ENCODE peak calls at places on chromosomes 6 and 20, in six cellular contexts. One of them, this sample, is unnamed.

GRCh38 chr6:169520104-169520503 is 181.7 kb downstream of the WDR27 start:
- DNase-seq in suprapubic skin: no peak
- DNase-seq in cardiac muscle cell: no peak
- DNase-seq in RWPE1: no peak
- DNase-seq in lung: no peak
- DNase-seq in GM20000: no peak
- DNase-seq in this sample: no peak

GRCh38 chr20:50580016-50580747 is 70.0 kb downstream of the PTPN1 start:
- DNase-seq in suprapubic skin: peak; percentile 72
- DNase-seq in GM20000: peak; percentile 75
- DNase-seq in RWPE1: peak; percentile 82
- DNase-seq in cardiac muscle cell: peak; percentile 65
- DNase-seq in lung: peak; percentile 59
- DNase-seq in this sample: no peak

GRCh38 chr20:57265649-57266250 is 691 bp downstream of the BMP7 start:
- DNase-seq in RWPE1: no peak
- DNase-seq in GM20000: peak; percentile 47
- DNase-seq in suprapubic skin: peak; percentile 67
- DNase-seq in lung: no peak
- DNase-seq in cardiac muscle cell: no peak
- DNase-seq in this sample: no peak

GRCh38 chr20:1307571-1307971 is 21.4 kb downstream of the SDCBP2 start:
- DNase-seq in suprapubic skin: no peak
- DNase-seq in cardiac muscle cell: no peak
- DNase-seq in lung: no peak
- DNase-seq in RWPE1: no peak
- DNase-seq in GM20000: no peak
- DNase-seq in this sample: no peak

GRCh38 chr6:2947424-2947823 is 23.9 kb downstream of the SERPINB6 start:
- DNase-seq in suprapubic skin: no peak
- DNase-seq in cardiac muscle cell: no peak
- DNase-seq in lung: peak; percentile 14
- DNase-seq in GM20000: no peak
- DNase-seq in RWPE1: no peak
- DNase-seq in this sample: no peak

GRCh38 chr20:51750037-51750769 is 18.0 kb downstream of the ATP9A start:
- DNase-seq in cardiac muscle cell: no peak
- DNase-seq in RWPE1: peak; percentile 99
- DNase-seq in suprapubic skin: peak; percentile 84
- DNase-seq in lung: peak; percentile 77
- DNase-seq in GM20000: no peak
- DNase-seq in this sample: no peak

GRCh38 chr6:111238464-111239119 is 151.3 kb downstream of the SLC16A10 start:
- DNase-seq in RWPE1: peak; percentile 35
- DNase-seq in suprapubic skin: no peak
- DNase-seq in GM20000: no peak
- DNase-seq in lung: no peak
- DNase-seq in cardiac muscle cell: no peak
- DNase-seq in this sample: peak; percentile 90

GRCh38 chr6:75526502-75527127 is 33.0 kb upstream of the FILIP1 start:
- DNase-seq in lung: peak; percentile 61
- DNase-seq in cardiac muscle cell: peak; percentile 77
- DNase-seq in GM20000: peak; percentile 47
- DNase-seq in suprapubic skin: no peak
- DNase-seq in RWPE1: peak; percentile 52
- DNase-seq in this sample: peak; percentile 47

GRCh38 chr20:2804921-2805681 is 4.7 kb upstream of the CPXM1 start:
- DNase-seq in GM20000: no peak
- DNase-seq in suprapubic skin: no peak
- DNase-seq in lung: no peak
- DNase-seq in RWPE1: no peak
- DNase-seq in cardiac muscle cell: no peak
- DNase-seq in this sample: no peak

GRCh38 chr6:20954325-20954724 is 420.1 kb downstream of the CDKAL1 start:
- DNase-seq in GM20000: no peak
- DNase-seq in lung: no peak
- DNase-seq in suprapubic skin: no peak
- DNase-seq in cardiac muscle cell: no peak
- DNase-seq in RWPE1: no peak
- DNase-seq in this sample: no peak

GRCh38 chr6:4941782-4942672 is 61.8 kb downstream of the RPP40 start:
- DNase-seq in suprapubic skin: no peak
- DNase-seq in cardiac muscle cell: no peak
- DNase-seq in RWPE1: peak; percentile 93
- DNase-seq in lung: peak; percentile 46
- DNase-seq in GM20000: peak; percentile 59
- DNase-seq in this sample: peak; percentile 66

GRCh38 chr20:14687317-14687716 is 349.9 kb upstream of the FLRT3 start:
- DNase-seq in RWPE1: peak; percentile 46
- DNase-seq in cardiac muscle cell: no peak
- DNase-seq in GM20000: no peak
- DNase-seq in lung: no peak
- DNase-seq in suprapubic skin: no peak
- DNase-seq in this sample: no peak

GRCh38 chr6:83065511-83066192 is at the start of gene UBE3D:
- DNase-seq in GM20000: peak; percentile 90
- DNase-seq in lung: peak; percentile 89
- DNase-seq in cardiac muscle cell: peak; percentile 95
- DNase-seq in suprapubic skin: peak; percentile 94
- DNase-seq in RWPE1: peak; percentile 84
- DNase-seq in this sample: peak; percentile 85

GRCh38 chr6:11700118-11700718 is 78.4 kb downstream of the ADTRP start:
- DNase-seq in GM20000: peak; percentile 49
- DNase-seq in RWPE1: peak; percentile 52
- DNase-seq in cardiac muscle cell: peak; percentile 61
- DNase-seq in lung: no peak
- DNase-seq in suprapubic skin: no peak
- DNase-seq in this sample: no peak

GRCh38 chr6:31822038-31822821 is 5.3 kb upstream of the HSPA1B start:
- DNase-seq in RWPE1: peak; percentile 59
- DNase-seq in GM20000: peak; percentile 70
- DNase-seq in cardiac muscle cell: peak; percentile 65
- DNase-seq in lung: peak; percentile 85
- DNase-seq in suprapubic skin: peak; percentile 93
- DNase-seq in this sample: peak; percentile 81

GRCh38 chr20:62063981-62064787 is 1.5 kb downstream of the TAF4 start:
- DNase-seq in cardiac muscle cell: peak; percentile 56
- DNase-seq in suprapubic skin: peak; percentile 69
- DNase-seq in RWPE1: peak; percentile 55
- DNase-seq in lung: no peak
- DNase-seq in GM20000: no peak
- DNase-seq in this sample: no peak

GRCh38 chr6:26250806-26251075 is 114.3 kb upstream of the BTN3A2 start:
- DNase-seq in RWPE1: no peak
- DNase-seq in lung: no peak
- DNase-seq in suprapubic skin: no peak
- DNase-seq in cardiac muscle cell: peak; percentile 66
- DNase-seq in GM20000: no peak
- DNase-seq in this sample: no peak

GRCh38 chr6:154932562-154933027 is 62.5 kb upstream of the TIAM2 start:
- DNase-seq in GM20000: no peak
- DNase-seq in RWPE1: peak; percentile 52
- DNase-seq in cardiac muscle cell: no peak
- DNase-seq in suprapubic skin: no peak
- DNase-seq in lung: no peak
- DNase-seq in this sample: no peak

GRCh38 chr6:116139917-116140316 is 14.0 kb upstream of the COL10A1 start:
- DNase-seq in GM20000: no peak
- DNase-seq in suprapubic skin: no peak
- DNase-seq in lung: peak; percentile 42
- DNase-seq in cardiac muscle cell: peak; percentile 15
- DNase-seq in RWPE1: no peak
- DNase-seq in this sample: no peak

GRCh38 chr6:155001482-155001881 is 6.4 kb downstream of the TIAM2 start:
- DNase-seq in GM20000: no peak
- DNase-seq in cardiac muscle cell: no peak
- DNase-seq in suprapubic skin: no peak
- DNase-seq in lung: no peak
- DNase-seq in RWPE1: no peak
- DNase-seq in this sample: no peak

GRCh38 chr6:116382587-116382986 is 11.8 kb downstream of the DSE start:
- DNase-seq in GM20000: no peak
- DNase-seq in cardiac muscle cell: no peak
- DNase-seq in suprapubic skin: no peak
- DNase-seq in RWPE1: no peak
- DNase-seq in lung: no peak
- DNase-seq in this sample: no peak

GRCh38 chr6:38640216-38640909 is 634 bp upstream of the BTBD9 start:
- DNase-seq in lung: no peak
- DNase-seq in GM20000: no peak
- DNase-seq in RWPE1: no peak
- DNase-seq in suprapubic skin: peak; percentile 58
- DNase-seq in cardiac muscle cell: no peak
- DNase-seq in this sample: no peak

GRCh38 chr6:163825033-163825432 is 410.5 kb downstream of the QKI start:
- DNase-seq in GM20000: no peak
- DNase-seq in cardiac muscle cell: no peak
- DNase-seq in lung: no peak
- DNase-seq in RWPE1: peak; percentile 41
- DNase-seq in suprapubic skin: no peak
- DNase-seq in this sample: no peak

GRCh38 chr20:44702776-44703175 is 12.4 kb upstream of the CCN5 start:
- DNase-seq in GM20000: peak; percentile 59
- DNase-seq in suprapubic skin: peak; percentile 92
- DNase-seq in lung: peak; percentile 69
- DNase-seq in cardiac muscle cell: no peak
- DNase-seq in RWPE1: no peak
- DNase-seq in this sample: no peak

GRCh38 chr6:51953246-51953645 is 134.2 kb downstream of the PKHD1 start:
- DNase-seq in lung: no peak
- DNase-seq in suprapubic skin: no peak
- DNase-seq in cardiac muscle cell: no peak
- DNase-seq in RWPE1: no peak
- DNase-seq in GM20000: no peak
- DNase-seq in this sample: no peak

GRCh38 chr6:105384004-105384403 is 18.9 kb downstream of the PREP start:
- DNase-seq in cardiac muscle cell: no peak
- DNase-seq in lung: no peak
- DNase-seq in suprapubic skin: no peak
- DNase-seq in GM20000: no peak
- DNase-seq in RWPE1: peak; percentile 86
- DNase-seq in this sample: no peak

GRCh38 chr6:84052204-84052882 is 18.8 kb downstream of the MRAP2 start:
- DNase-seq in GM20000: no peak
- DNase-seq in RWPE1: peak; percentile 26
- DNase-seq in cardiac muscle cell: peak; percentile 90
- DNase-seq in lung: no peak
- DNase-seq in suprapubic skin: no peak
- DNase-seq in this sample: no peak

GRCh38 chr6:111263837-111264236 is 176.5 kb downstream of the SLC16A10 start:
- DNase-seq in suprapubic skin: no peak
- DNase-seq in GM20000: no peak
- DNase-seq in lung: no peak
- DNase-seq in cardiac muscle cell: no peak
- DNase-seq in RWPE1: peak; percentile 63
- DNase-seq in this sample: no peak

GRCh38 chr6:83193747-83194582 is 808 bp downstream of the RWDD2A start:
- DNase-seq in suprapubic skin: peak; percentile 77
- DNase-seq in cardiac muscle cell: peak; percentile 68
- DNase-seq in RWPE1: peak; percentile 36
- DNase-seq in GM20000: peak; percentile 46
- DNase-seq in lung: peak; percentile 44
- DNase-seq in this sample: peak; percentile 39

DNA sequence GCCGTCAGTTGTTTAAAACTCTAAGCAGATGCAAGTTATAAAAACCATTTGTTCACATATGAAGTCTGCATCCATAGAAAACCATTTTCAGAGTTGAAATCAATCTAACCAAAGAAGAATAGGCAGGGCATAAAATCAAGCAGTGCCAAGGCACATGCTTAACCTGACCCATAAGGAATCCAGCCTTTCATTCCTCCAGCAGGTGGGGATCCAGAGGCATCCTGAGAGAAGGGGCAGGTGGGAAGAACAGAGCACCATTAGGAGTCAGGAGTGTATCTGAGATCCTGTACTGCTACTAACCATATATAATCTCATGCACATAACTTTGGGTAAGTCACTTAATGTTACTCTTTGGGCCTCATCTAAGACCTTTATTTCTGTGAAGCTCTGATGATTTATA is 29.4 kb upstream of the FOXO3 start:
- DNase-seq in lung: no peak
- DNase-seq in GM20000: no peak
- DNase-seq in RWPE1: no peak
- DNase-seq in suprapubic skin: no peak
- DNase-seq in cardiac muscle cell: no peak
- DNase-seq in this sample: no peak
- TF ChIP-seq CTCF in lung: no peak
- TF ChIP-seq CTCF in GM20000: no peak
- TF ChIP-seq CTCF in RWPE1: no peak
- TF ChIP-seq CTCF in suprapubic skin: no peak
- TF ChIP-seq CTCF in cardiac muscle cell: no peak
- TF ChIP-seq CTCF in this sample: no peak

GRCh38 chr6:128491643-128492206 is 28.7 kb downstream of the PTPRK start:
- DNase-seq in suprapubic skin: no peak
- DNase-seq in RWPE1: no peak
- DNase-seq in GM20000: no peak
- DNase-seq in cardiac muscle cell: no peak
- DNase-seq in lung: no peak
- DNase-seq in this sample: no peak
- TF ChIP-seq CTCF in suprapubic skin: no peak
- TF ChIP-seq CTCF in RWPE1: no peak
- TF ChIP-seq CTCF in GM20000: no peak
- TF ChIP-seq CTCF in cardiac muscle cell: no peak
- TF ChIP-seq CTCF in lung: no peak
- TF ChIP-seq CTCF in this sample: no peak

GRCh38 chr20:7161690-7162089 is 394.2 kb downstream of the BMP2 start:
- DNase-seq in suprapubic skin: no peak
- DNase-seq in lung: no peak
- DNase-seq in RWPE1: peak; percentile 17
- DNase-seq in GM20000: no peak
- DNase-seq in cardiac muscle cell: peak; percentile 29
- DNase-seq in this sample: no peak
- TF ChIP-seq CTCF in suprapubic skin: no peak
- TF ChIP-seq CTCF in lung: no peak
- TF ChIP-seq CTCF in RWPE1: peak; percentile 62
- TF ChIP-seq CTCF in GM20000: no peak
- TF ChIP-seq CTCF in cardiac muscle cell: peak; percentile 39
- TF ChIP-seq CTCF in this sample: no peak

GRCh38 chr6:16819752-16820151 is 58.5 kb upstream of the ATXN1 start:
- DNase-seq in RWPE1: no peak
- DNase-seq in GM20000: no peak
- DNase-seq in suprapubic skin: no peak
- DNase-seq in cardiac muscle cell: no peak
- DNase-seq in lung: no peak
- DNase-seq in this sample: no peak
- TF ChIP-seq CTCF in RWPE1: peak; percentile 24
- TF ChIP-seq CTCF in GM20000: no peak
- TF ChIP-seq CTCF in suprapubic skin: no peak
- TF ChIP-seq CTCF in cardiac muscle cell: peak; percentile 19
- TF ChIP-seq CTCF in lung: no peak
- TF ChIP-seq CTCF in this sample: no peak

DNA sequence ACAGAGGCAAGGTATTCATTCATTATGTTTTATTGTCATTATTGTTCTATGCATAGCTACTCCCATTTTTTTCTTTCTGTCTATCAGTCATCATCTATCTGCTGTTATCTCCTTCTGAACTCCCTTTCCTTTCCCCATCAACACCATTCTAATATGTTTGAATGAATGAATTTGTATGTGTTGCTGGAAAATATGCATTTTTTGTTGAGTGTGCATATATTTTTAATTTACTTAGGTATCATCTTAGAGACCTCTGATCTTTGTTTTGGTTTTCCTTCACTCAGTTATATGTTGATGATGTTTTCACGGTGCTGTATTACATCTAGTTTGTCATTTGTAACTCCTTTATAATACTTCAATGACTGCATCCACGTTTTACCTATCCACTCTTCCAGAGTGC is 12.1 kb upstream of the PRL start:
- DNase-seq in lung: no peak
- DNase-seq in cardiac muscle cell: no peak
- DNase-seq in suprapubic skin: no peak
- DNase-seq in RWPE1: no peak
- DNase-seq in GM20000: no peak
- DNase-seq in this sample: no peak
- TF ChIP-seq CTCF in lung: no peak
- TF ChIP-seq CTCF in cardiac muscle cell: no peak
- TF ChIP-seq CTCF in suprapubic skin: no peak
- TF ChIP-seq CTCF in RWPE1: no peak
- TF ChIP-seq CTCF in GM20000: no peak
- TF ChIP-seq CTCF in this sample: no peak

This sample was measured in CD14-positive monocyte.